ENCODE peak calls at places on chromosomes 1 and 21, in four cellular contexts. C is H1, I is IMR-90, N is H9. F is an unnamed sample.

GRCh38 chr1:8083739-8084484 is 57.8 kb upstream of the ERRFI1 start:
- DNase-seq in C (no peak), I (peak), N (no peak), F (peak)

GRCh38 chr1:231806623-231807470 is 180.3 kb downstream of the DISC1 start:
- DNase-seq in C (peak), I (peak), N (peak), F (peak)

GRCh38 chr21:25885880-25886279 is 151.1 kb downstream of the GABPA start:
- DNase-seq in C (no peak), I (no peak), N (no peak), F (no peak)

GRCh38 chr1:22717038-22717758 is 6.6 kb downstream of the EPHB2 start:
- DNase-seq in C (no peak), I (no peak), N (no peak), F (peak)

GRCh38 chr1:39158330-39159086 is 46.0 kb upstream of the MACF1 start:
- DNase-seq in C (no peak), I (peak), N (peak), F (peak)

GRCh38 chr1:110188116-110188618 is 21.9 kb upstream of the KCNC4 start:
- DNase-seq in C (no peak), I (peak), N (no peak), F (no peak)

GRCh38 chr1:59432531-59433439 is 135.9 kb downstream of the FGGY start:
- DNase-seq in C (no peak), I (no peak), N (no peak), F (no peak)

GRCh38 chr1:154463512-154463990 is 38.5 kb upstream of the TDRD10 start:
- DNase-seq in C (no peak), I (no peak), N (no peak), F (no peak)

GRCh38 chr1:216903389-216903754 is 180.1 kb upstream of the ESRRG start:
- DNase-seq in C (no peak), I (peak), N (no peak), F (peak)

GRCh38 chr1:230288641-230289349 is 137.3 kb downstream of the PGBD5 start:
- DNase-seq in C (no peak), I (peak), N (no peak), F (no peak)

DNA sequence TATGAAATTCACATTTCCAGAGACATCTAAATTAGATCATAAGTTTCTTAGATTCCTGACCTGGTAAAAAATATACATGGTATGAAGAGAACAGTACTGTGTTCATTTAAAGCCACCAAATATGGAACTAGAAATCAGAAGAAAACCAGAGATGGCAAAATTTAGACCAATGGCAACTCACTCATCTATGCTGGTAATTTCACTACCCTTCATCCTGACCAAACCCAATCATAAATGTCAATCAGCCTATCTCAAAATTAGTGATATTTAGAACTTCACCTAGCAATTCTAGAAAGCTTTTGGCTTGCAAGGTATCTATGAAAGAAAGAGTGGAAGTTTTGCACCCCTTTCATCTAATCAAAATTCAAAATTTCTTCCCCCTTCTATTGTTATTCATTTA is 107.7 kb downstream of the NIBAN1 start:
- DNase-seq in C (no peak), I (no peak), N (no peak), F (no peak)
- H3K4me2 ChIP-seq in C (no peak), I (no peak), N (no peak), F (no peak)

GRCh38 chr21:31957631-31958030 is 84.8 kb downstream of the HUNK start:
- DNase-seq in C (no peak), I (no peak), N (no peak), F (no peak)

GRCh38 chr21:31948681-31949080 is 75.9 kb downstream of the HUNK start:
- DNase-seq in C (no peak), I (no peak), N (no peak), F (no peak)

DNA sequence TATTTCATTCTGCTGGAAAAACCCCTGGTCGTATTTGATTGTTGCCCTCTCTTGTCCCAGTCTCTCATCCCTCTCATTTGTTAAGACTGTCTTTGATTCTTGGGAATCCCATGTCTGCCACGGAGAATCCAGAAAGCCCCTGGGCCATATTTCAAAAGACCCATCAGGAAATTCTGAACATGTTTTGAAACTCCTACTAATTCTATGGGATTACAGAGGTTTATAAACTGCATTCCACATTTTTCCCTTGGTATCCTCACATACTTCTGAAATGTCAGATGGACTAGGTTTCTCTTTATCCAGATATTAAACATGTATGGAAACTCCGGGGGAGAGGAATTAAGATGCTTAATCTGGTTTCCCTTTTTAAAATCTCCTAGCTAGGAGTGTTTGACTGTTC is 80.0 kb downstream of the HUNK start:
- DNase-seq in C (no peak), I (no peak), N (no peak), F (no peak)
- H3K4ac ChIP-seq in C (no peak), I (no peak), N (no peak), F (no peak)

GRCh38 chr1:101992816-101993575 is 3.7 kb downstream of the OLFM3 start:
- DNase-seq in C (no peak), I (no peak), N (no peak), F (no peak)
- H4K5ac ChIP-seq in C (no peak), I (no peak), N (no peak), F (no peak)

DNA sequence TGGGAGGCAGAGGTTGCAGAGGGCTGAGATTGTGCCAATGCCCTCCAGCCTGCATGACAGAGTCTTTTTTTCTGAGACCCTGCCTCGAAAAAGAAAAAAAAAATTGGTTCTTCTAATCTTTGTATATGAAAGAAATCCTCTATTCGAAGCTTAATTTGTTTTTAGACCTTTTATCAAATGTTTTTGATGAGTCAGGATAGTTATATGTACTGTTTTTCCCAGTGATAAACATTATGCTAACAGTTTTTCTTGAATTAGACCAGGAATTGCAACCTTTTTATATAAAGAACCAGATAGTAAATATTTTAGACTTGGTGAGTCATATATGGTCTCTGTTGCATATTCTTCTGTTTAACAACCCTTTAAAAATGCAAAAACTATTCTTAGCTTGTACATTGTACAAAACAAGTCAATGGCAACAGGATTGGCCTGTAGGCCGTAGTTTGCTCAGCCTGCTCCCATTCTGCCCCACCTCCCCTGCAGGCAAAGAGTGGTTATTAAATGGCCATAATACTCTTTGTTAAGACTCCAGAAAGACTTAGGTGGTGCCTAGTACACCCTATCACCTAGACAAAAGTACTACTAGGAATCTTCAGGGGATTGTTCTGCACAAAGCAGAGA is 45.2 kb downstream of the LYST start:
- DNase-seq in C (no peak), I (peak), N (no peak), F (no peak)
- H3K4me2 ChIP-seq in C (no peak), I (peak), N (no peak), F (no peak)

GRCh38 chr21:33650929-33651505 is 8.7 kb downstream of the ITSN1 start:
- DNase-seq in C (no peak), I (peak), N (no peak), F (no peak)
- H3K4ac ChIP-seq in C (no peak), I (peak), N (no peak), F (no peak)

GRCh38 chr1:31244326-31244725 is 4.6 kb upstream of the NKAIN1 start:
- DNase-seq in C (no peak), I (peak), N (no peak), F (no peak)
- H4K5ac ChIP-seq in C (no peak), I (no peak), N (no peak), F (no peak)